ENCODE peak calls at places on chromosomes 2 and 18, in four cellular contexts. W, Y, R and O are unnamed samples. For H3K36me3, the result is how much of the 10 kb centered on the place peaks cover.

GRCh38 chr2:8065191-8065590 is 616.7 kb upstream of the ID2 start:
- DNase-seq in R (no peak), W (no peak), Y (no peak), O (no peak)

GRCh38 chr18:4264347-4264791 is 190.7 kb downstream of the DLGAP1 start:
- DNase-seq in W (no peak), R (no peak), Y (no peak), O (no peak)

GRCh38 chr2:27095745-27096651 is 9.4 kb downstream of the KHK start:
- DNase-seq in W (peak), R (peak), Y (peak), O (peak)

GRCh38 chr2:227460079-227460485 is 11.9 kb upstream of the AGFG1 start:
- DNase-seq in W (no peak), R (no peak), Y (no peak), O (no peak)

GRCh38 chr2:61218817-61219170 is 56.8 kb downstream of the C2orf74 start:
- DNase-seq in R (peak), W (no peak), Y (no peak), O (no peak)

GRCh38 chr2:161112885-161113284 is 47.3 kb upstream of the TANK start:
- DNase-seq in Y (no peak), R (no peak), W (no peak), O (no peak)

GRCh38 chr2:172451923-172452322 is 24.5 kb downstream of the ITGA6 start:
- DNase-seq in W (no peak), R (no peak), Y (no peak), O (no peak)

GRCh38 chr2:152189622-152190495 is 14.3 kb upstream of the STAM2 start:
- DNase-seq in Y (peak), W (no peak), R (peak), O (no peak)

GRCh38 chr18:43542016-43542415 is 264.7 kb upstream of the SYT4 start:
- DNase-seq in R (no peak), W (no peak), Y (peak), O (no peak)

GRCh38 chr2:133135035-133135654 is 433.1 kb downstream of the NCKAP5 start:
- DNase-seq in R (no peak), Y (no peak), W (no peak), O (no peak)

GRCh38 chr2:22970284-22970975 is 414.5 kb upstream of the KLHL29 start:
- DNase-seq in W (no peak), R (no peak), Y (no peak), O (no peak)

GRCh38 chr2:220220009-220220408 is 592.6 kb downstream of the SLC4A3 start:
- DNase-seq in W (no peak), R (no peak), Y (no peak), O (no peak)

GRCh38 chr2:82120648-82121047 is 1816.1 kb upstream of the LRRTM1 start:
- DNase-seq in R (no peak), Y (no peak), W (no peak), O (no peak)
- H3K4me3 ChIP-seq in R (no peak), Y (no peak), W (no peak), O (no peak)

GRCh38 chr18:6959110-6959509 is 158.5 kb downstream of the LAMA1 start:
- DNase-seq in W (no peak), Y (no peak), R (no peak), O (no peak)
- H3K36me3 ChIP-seq in W (under half), Y (under half), R (under half), O (under half)

GRCh38 chr2:233062946-233063268 is 2.8 kb downstream of the INPP5D start:
- DNase-seq in R (no peak), Y (no peak), W (no peak), O (no peak)
- H3K4me3 ChIP-seq in R (no peak), Y (no peak), W (no peak), O (no peak)

DNA sequence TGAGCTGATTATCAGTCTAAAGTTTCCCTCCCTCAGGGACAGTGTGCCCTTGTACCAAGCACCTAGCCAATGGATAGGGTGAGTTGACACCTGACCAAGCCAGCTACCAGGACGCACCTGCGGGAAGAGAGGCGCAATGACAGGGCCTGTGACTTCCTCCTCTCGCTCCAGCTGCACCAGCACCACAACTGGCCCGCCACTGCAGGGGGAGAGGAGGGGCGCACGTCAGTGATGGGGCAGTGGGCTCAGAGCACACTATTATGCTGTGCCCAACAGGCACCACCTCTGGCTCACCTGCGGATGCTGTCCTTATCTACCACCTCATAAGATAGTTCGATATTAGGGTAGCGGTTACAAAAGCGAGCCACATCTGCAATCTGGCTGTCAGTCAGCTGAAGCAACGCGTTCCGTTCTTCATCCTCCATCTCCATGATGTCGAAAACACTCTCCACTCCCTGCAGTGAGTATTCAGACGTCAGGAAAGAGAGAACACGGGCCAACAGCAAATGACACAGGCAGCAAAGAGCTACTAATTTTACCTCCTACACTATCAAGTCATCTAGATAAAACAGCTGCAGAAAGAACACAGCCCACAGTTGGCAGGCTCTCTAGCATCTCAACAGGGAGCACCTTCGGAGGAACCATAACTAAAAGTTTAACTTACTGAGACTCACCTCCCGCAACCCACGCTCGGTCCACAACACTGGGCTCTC is 10.9 kb downstream of the CIAO1 start:
- DNase-seq in R (no peak), W (no peak), Y (no peak), O (no peak)
- H3K36me3 ChIP-seq in R (under half), W (half or more), Y (under half), O (half or more)

DNA sequence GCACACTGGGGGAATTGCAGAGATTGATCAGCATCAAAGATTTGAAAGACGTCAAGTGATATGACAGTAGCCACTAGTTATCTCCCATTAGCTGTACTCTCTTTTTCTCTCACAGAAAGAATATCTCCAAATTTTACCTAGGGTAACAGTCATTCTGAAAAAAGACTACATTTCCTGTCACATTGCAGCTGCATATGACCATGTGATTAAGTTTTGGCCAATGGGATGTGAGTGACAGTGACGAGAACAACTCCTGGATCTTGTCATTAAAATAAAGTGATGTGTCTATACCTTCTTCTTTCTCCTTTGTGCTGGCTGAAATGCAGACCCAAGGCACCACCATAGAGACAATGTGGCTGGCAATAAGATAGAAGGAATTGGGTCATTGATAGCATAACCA is 10.5 kb upstream of the NEUROD1 start:
- DNase-seq in R (no peak), W (no peak), Y (no peak), O (no peak)
- H3K4me3 ChIP-seq in R (no peak), W (no peak), Y (no peak), O (no peak)

GRCh38 chr2:149579972-149580882 is 7.3 kb downstream of the MMADHC start:
- DNase-seq in Y (no peak), R (peak), W (no peak), O (no peak)
- H3K36me3 ChIP-seq in Y (under half), R (under half), W (under half), O (under half)

DNA sequence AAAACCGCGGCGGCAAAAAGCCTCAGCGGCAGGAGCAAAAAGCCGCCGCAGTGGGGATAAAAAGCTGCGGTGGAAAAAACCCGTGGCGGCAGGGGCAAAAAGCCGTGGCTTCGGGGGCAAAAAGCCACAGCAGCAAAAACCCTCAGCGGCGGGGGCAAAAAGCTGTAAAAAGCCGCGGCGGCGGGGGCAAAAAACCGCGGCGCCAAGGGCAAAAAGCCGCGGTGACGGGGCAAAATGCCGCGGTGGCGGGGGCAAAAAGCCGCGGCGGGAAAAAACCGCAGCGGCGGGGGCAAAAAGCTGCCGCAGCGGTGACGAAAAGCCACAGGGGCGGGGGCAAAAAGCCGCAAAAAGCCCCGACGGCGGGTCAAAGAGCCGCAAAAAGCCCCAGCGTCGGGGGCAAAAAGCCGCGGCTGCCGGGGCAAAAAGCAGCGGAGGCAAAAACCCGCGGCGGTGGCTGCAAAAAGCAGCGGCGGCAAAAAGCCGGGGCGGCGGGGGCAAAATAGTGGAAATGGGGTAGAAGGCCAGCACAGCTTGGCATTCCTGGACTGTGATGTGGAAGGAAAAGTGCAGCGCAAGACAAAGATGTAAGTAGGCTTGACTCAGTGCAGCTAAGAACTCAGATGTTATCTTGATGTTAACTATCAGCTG is 151.8 kb downstream of the ANKRD30BL start:
- DNase-seq in R (no peak), Y (peak), W (no peak), O (peak)
- H3K4me3 ChIP-seq in R (peak), Y (no peak), W (peak), O (peak)

GRCh38 chr18:79740741-79741700 is 56.7 kb upstream of the KCNG2 start:
- DNase-seq in W (no peak), Y (no peak), R (no peak), O (no peak)
- H3K36me3 ChIP-seq in W (under half), Y (under half), R (under half), O (under half)

DNA sequence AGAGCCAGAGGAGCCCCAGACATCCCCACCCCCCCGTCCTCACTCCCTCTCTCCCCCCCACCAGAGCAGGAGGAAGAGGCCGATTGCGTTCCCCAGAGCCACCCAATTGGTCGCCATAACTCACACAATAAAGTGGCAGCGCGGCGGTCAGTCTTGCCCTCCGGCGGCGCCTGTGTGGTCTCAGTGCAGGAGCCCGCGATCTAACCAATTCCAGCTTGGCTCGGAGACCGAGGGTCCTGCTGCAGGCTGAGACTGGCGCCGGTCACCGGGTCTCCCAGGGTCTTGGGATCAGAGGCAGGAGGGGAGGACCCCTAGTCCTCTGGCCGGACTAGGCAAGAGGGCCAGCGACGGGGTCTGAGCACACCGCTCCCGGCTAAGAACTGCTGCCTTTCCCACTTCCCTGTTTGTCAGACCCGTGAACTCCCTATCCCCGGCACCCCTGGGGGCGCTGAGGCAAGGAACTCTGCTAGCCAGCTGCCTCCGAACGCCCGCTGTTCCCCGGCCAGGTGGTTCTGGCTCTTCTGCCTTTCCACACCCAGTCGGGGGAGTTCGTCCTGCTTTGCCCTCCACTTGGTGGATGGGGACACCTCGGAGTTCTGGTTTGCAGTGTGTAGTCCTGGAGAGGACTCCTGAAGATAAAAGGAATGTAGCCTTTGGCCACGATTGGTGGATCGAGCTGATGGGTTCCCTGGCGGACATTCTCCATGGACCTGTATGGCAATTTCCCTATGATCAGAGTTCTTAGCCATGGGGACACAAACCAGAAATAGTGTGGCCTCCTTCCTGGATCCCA is 1.0 kb upstream of the HOXD12 start:
- DNase-seq in W (no peak), R (no peak), Y (no peak), O (peak)
- H3K4me3 ChIP-seq in W (no peak), R (no peak), Y (no peak), O (peak)

GRCh38 chr2:39525636-39526412 is 88.7 kb upstream of the MAP4K3 start:
- DNase-seq in R (no peak), Y (no peak), W (no peak), O (no peak)
- H3K36me3 ChIP-seq in R (under half), Y (under half), W (under half), O (under half)